ENCODE peak calls at places on chromosomes 1 and 21, in four cellular contexts. S is H1, K is fibroblast of lung, W is endothelial cell of umbilical vein. Z is an unnamed sample.

GRCh38 chr1:180145446-180145845 is 9.2 kb upstream of the QSOX1 start:
- DNase-seq in W (no peak), S (no peak), K (no peak), Z (no peak)

GRCh38 chr1:228335406-228336307 is 71.0 kb downstream of the TRIM11 start:
- DNase-seq in K (no peak), S (no peak), W (no peak), Z (no peak)

GRCh38 chr1:54643736-54644135 is 2.1 kb downstream of the MROH7 start:
- DNase-seq in K (no peak), S (no peak), W (no peak), Z (no peak)

GRCh38 chr1:21344750-21345443 is 54.6 kb upstream of the ECE1 start:
- DNase-seq in S (no peak), W (no peak), K (no peak), Z (no peak)

GRCh38 chr1:53128401-53128800 is 14.0 kb downstream of the SLC1A7 start:
- DNase-seq in S (no peak), K (no peak), W (no peak), Z (no peak)

GRCh38 chr1:78516716-78517115 is 25.9 kb downstream of the PTGFR start:
- DNase-seq in K (no peak), W (no peak), S (no peak), Z (no peak)

GRCh38 chr1:100074604-100075395 is 57.9 kb downstream of the SASS6 start:
- DNase-seq in W (no peak), K (no peak), S (no peak), Z (no peak)

GRCh38 chr21:16280731-16281130 is 550.9 kb downstream of the USP25 start:
- DNase-seq in W (peak; percentile 62), S (no peak), K (peak; percentile 57), Z (no peak)

GRCh38 chr1:248872752-248873408 is 14.0 kb upstream of the ZNF692 start:
- DNase-seq in W (peak; percentile 74), K (peak; percentile 76), S (no peak), Z (peak; percentile 73)

GRCh38 chr21:44907225-44907965 is 13.3 kb downstream of the ITGB2 start:
- DNase-seq in S (no peak), W (no peak), K (no peak), Z (no peak)

GRCh38 chr21:46254208-46254975 is 25.8 kb upstream of the LSS start:
- DNase-seq in W (no peak), K (no peak), S (no peak), Z (no peak)

GRCh38 chr21:34813266-34813886 is 144.6 kb downstream of the CLIC6 start:
- DNase-seq in S (no peak), W (no peak), K (peak; percentile 84), Z (no peak)

GRCh38 chr1:61446531-61446991 is 278.4 kb downstream of the TM2D1 start:
- DNase-seq in K (peak; percentile 59), W (peak; percentile 55), S (no peak), Z (no peak)

GRCh38 chr1:29753771-29754607 is 517.7 kb downstream of the PTPRU start:
- DNase-seq in S (no peak), K (no peak), W (no peak), Z (no peak)

GRCh38 chr1:238955934-238956333 is 430.4 kb upstream of the CHRM3 start:
- DNase-seq in K (peak; percentile 11), S (no peak), W (no peak), Z (no peak)

GRCh38 chr1:109501644-109502367 is 7.7 kb downstream of the AMIGO1 start:
- DNase-seq in K (no peak), S (no peak), W (no peak), Z (no peak)
- H4K20me1 ChIP-seq in K (no peaks in the 10 kb centered on the region), S (peaks cover 2% of the 10 kb centered on the region), W (no peaks in the 10 kb centered on the region), Z (no peaks in the 10 kb centered on the region)

GRCh38 chr1:156926175-156926574 is 5.7 kb downstream of the LRRC71 start:
- DNase-seq in K (peak; percentile 81), W (no peak), S (no peak), Z (peak; percentile 40)

GRCh38 chr1:156922986-156923564 is 2.6 kb downstream of the LRRC71 start:
- DNase-seq in K (no peak), W (no peak), S (no peak), Z (no peak)

GRCh38 chr1:156925154-156926010 is 5.0 kb downstream of the LRRC71 start:
- DNase-seq in S (no peak), K (no peak), W (no peak), Z (no peak)

GRCh38 chr1:156924478-156925153 is 4.2 kb downstream of the LRRC71 start:
- DNase-seq in W (no peak), S (no peak), K (no peak), Z (no peak)

GRCh38 chr1:156923565-156924477 is 3.4 kb downstream of the LRRC71 start:
- DNase-seq in K (no peak), S (no peak), W (no peak), Z (no peak)
- TF ChIP-seq EZH2 in K (peak; percentile 56), S (peak; percentile 61), W (peak; percentile 80), Z (peak; percentile 57)

GRCh38 chr1:7669559-7670208 is 101.4 kb upstream of the VAMP3 start:
- DNase-seq in K (peak; percentile 38), S (peak; percentile 43), W (peak; percentile 54), Z (peak; percentile 79)
- TF ChIP-seq CTCF in K (peak; percentile 78), S (peak; percentile 94), W (peak; percentile 77), Z (peak; percentile 75)

DNA sequence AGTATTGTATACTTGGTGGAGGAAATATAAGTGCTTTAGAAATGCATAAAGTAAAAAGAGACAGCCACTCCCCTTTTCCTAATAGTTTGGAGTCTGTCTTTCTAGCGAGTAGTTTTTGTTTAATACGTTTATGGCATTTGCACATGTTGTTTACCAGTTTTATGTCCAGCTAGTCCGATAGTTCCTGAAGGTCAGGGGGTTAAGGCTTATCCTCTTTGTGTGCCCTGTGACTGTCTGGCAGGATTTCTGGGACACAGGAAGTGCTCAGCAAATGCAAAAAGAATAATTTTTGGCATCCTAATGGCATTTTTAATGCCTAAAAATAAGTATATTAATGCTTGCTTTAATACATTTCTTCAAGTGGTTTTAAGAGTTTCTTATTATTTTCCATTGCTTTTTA is 58.4 kb downstream of the DYRK1A start:
- DNase-seq in K (no peak), W (peak; percentile 58), S (no peak), Z (no peak)
- H4K20me1 ChIP-seq in K (no peaks in the 10 kb centered on the region), W (no peaks in the 10 kb centered on the region), S (peaks cover 10% of the 10 kb centered on the region), Z (peaks cover 51% of the 10 kb centered on the region)

GRCh38 chr1:10906866-10907519 is 105.5 kb upstream of the TARDBP start:
- DNase-seq in K (no peak), S (no peak), W (no peak), Z (no peak)
- TF ChIP-seq EZH2 in K (no peak), S (no peak), W (no peak), Z (no peak)

GRCh38 chr1:165073402-165074007 is 283.0 kb downstream of the LMX1A start:
- DNase-seq in W (peak; percentile 57), K (peak; percentile 41), S (no peak), Z (peak; percentile 71)
- TF ChIP-seq CTCF in W (peak; percentile 29), K (peak; percentile 75), S (peak; percentile 68), Z (peak; percentile 77)

Z was measured in hepatocyte.